ENCODE peak calls at places on chromosomes 5 and 9, in eight cellular contexts. E is A549, D is GM23338, R is HepG2, X is HCT116, S is HL-60, Q is GM12878, U is K562. T is an unnamed sample.

GRCh38 chr9:131546336-131547084 is 1.2 kb downstream of the PRRT1B start:
- DNase-seq in E (no peak), D (peak; percentile 79), R (peak; percentile 68), X (no peak), S (no peak), Q (no peak), U (no peak), T (peak; percentile 82)

GRCh38 chr9:115730845-115731244 is 422.7 kb upstream of the PAPPA start:
- DNase-seq in E (no peak), D (no peak), R (no peak), X (no peak), S (no peak), Q (no peak), U (no peak), T (no peak)

GRCh38 chr5:54533541-54534179 is 16.1 kb downstream of the SNX18 start:
- DNase-seq in E (no peak), D (peak; percentile 60), R (no peak), X (no peak), S (no peak), Q (no peak), U (no peak), T (no peak)

GRCh38 chr5:103542441-103542840 is 20.1 kb downstream of the NUDT12 start:
- DNase-seq in E (no peak), D (no peak), R (no peak), X (no peak), S (no peak), Q (no peak), U (no peak), T (no peak)

GRCh38 chr9:129351642-129352151 is 173.6 kb upstream of the IER5L start:
- DNase-seq in E (no peak), D (peak; percentile 73), R (no peak), X (no peak), S (no peak), Q (no peak), U (no peak), T (peak; percentile 81)

GRCh38 chr5:73515232-73515631 is 17.0 kb downstream of the BTF3 start:
- DNase-seq in E (no peak), D (no peak), R (no peak), X (no peak), S (no peak), Q (no peak), U (no peak), T (no peak)

GRCh38 chr5:128111818-128112448 is 28.4 kb downstream of the SLC12A2 start:
- DNase-seq in E (peak; percentile 39), D (no peak), R (no peak), X (no peak), S (no peak), Q (no peak), U (no peak), T (no peak)

GRCh38 chr5:75566710-75567309 is 44.4 kb upstream of the ANKDD1B start:
- DNase-seq in E (peak; percentile 79), D (no peak), R (peak; percentile 36), X (peak; percentile 80), S (peak; percentile 61), Q (peak; percentile 92), U (peak; percentile 72), T (no peak)

GRCh38 chr5:53381-54174 is 38.4 kb upstream of the PLEKHG4B start:
- DNase-seq in E (peak; percentile 49), D (peak; percentile 94), R (no peak), X (no peak), S (no peak), Q (no peak), U (peak; percentile 53), T (peak; percentile 82)

GRCh38 chr5:163915481-163915961 is 410.1 kb downstream of the MAT2B start:
- DNase-seq in E (no peak), D (peak; percentile 49), R (peak; percentile 27), X (no peak), S (no peak), Q (peak; percentile 62), U (no peak), T (no peak)

GRCh38 chr9:68967800-68968199 is 46.1 kb downstream of the PRKACG start:
- DNase-seq in E (no peak), D (no peak), R (no peak), X (no peak), S (no peak), Q (no peak), U (no peak), T (no peak)

GRCh38 chr5:145775893-145776444 is 59.2 kb downstream of the PRELID2 start:
- DNase-seq in E (peak; percentile 79), D (no peak), R (peak; percentile 83), X (peak; percentile 47), S (no peak), Q (no peak), U (no peak), T (no peak)

GRCh38 chr9:111034573-111035539 is 3.4 kb downstream of the LPAR1 start:
- DNase-seq in E (no peak), D (no peak), R (no peak), X (no peak), S (peak; percentile 38), Q (no peak), U (no peak), T (no peak)

GRCh38 chr9:26346942-26347477 is 545.6 kb downstream of the CAAP1 start:
- DNase-seq in E (no peak), D (no peak), R (no peak), X (no peak), S (no peak), Q (no peak), U (no peak), T (no peak)

GRCh38 chr9:79610019-79610760 is 38.4 kb downstream of the TLE4 start:
- DNase-seq in E (no peak), D (no peak), R (no peak), X (no peak), S (no peak), Q (no peak), U (no peak), T (peak; percentile 40)

GRCh38 chr5:142915840-142916424 is 145.8 kb downstream of the ARHGAP26 start:
- DNase-seq in E (peak; percentile 63), D (peak; percentile 89), R (peak; percentile 50), X (no peak), S (no peak), Q (peak; percentile 51), U (peak; percentile 41), T (peak; percentile 37)

GRCh38 chr5:157600252-157600651 is 24.7 kb upstream of the ADAM19 start:
- DNase-seq in E (no peak), D (no peak), R (no peak), X (no peak), S (no peak), Q (no peak), U (no peak), T (no peak)

GRCh38 chr5:167816354-167816753 is 475.1 kb upstream of the WWC1 start:
- DNase-seq in E (no peak), D (no peak), R (no peak), X (no peak), S (peak; percentile 23), Q (no peak), U (no peak), T (no peak)

GRCh38 chr9:133327834-133328484 is 8.0 kb downstream of the SURF6 start:
- DNase-seq in E (no peak), D (no peak), R (no peak), X (no peak), S (no peak), Q (no peak), U (no peak), T (no peak)

GRCh38 chr9:112863781-112864180 is 26.9 kb downstream of the SLC46A2 start:
- DNase-seq in E (no peak), D (no peak), R (no peak), X (no peak), S (no peak), Q (no peak), U (no peak), T (no peak)

GRCh38 chr9:87558606-87559005 is 60.9 kb downstream of the DAPK1 start:
- DNase-seq in E (no peak), D (no peak), R (no peak), X (no peak), S (no peak), Q (no peak), U (no peak), T (no peak)

GRCh38 chr9:123457586-123457985 is 101.6 kb downstream of the CRB2 start:
- DNase-seq in E (no peak), D (peak; percentile 34), R (no peak), X (no peak), S (no peak), Q (no peak), U (no peak), T (peak; percentile 39)

DNA sequence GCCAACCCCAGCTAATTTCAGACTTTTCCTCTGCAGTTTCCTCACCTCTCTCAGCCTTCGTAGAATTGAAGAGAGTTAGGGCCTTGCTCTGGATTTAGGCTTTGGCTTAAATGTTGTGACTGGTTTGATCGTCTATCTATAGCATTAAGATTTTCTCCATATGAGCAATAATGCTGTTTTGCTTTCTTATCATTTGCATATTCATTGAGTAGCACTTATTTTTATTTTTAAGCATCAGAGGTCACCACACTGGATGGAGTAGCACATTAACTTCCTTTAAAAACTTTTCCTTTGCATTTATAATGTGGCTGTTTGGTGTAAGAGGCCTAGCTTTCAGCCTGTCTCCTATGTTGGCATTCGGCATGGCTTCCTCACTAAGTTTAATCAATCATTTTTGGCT is 12.6 kb upstream of the PCBD2 start:
- DNase-seq in E (no peak), D (no peak), R (no peak), X (no peak), S (no peak), Q (no peak), U (no peak), T (no peak)
- TF ChIP-seq REST in E (no peak), D (no peak), R (no peak), X (no peak), S (no peak), Q (no peak), U (no peak), T (no peak)

GRCh38 chr5:61631438-61631941 is 299.4 kb downstream of the ZSWIM6 start:
- DNase-seq in E (no peak), D (peak; percentile 33), R (no peak), X (no peak), S (no peak), Q (no peak), U (no peak), T (no peak)
- TF ChIP-seq REST in E (no peak), D (no peak), R (no peak), X (no peak), S (no peak), Q (no peak), U (no peak), T (no peak)

GRCh38 chr5:176812269-176813259 is 2.2 kb downstream of the UNC5A start:
- DNase-seq in E (peak; percentile 49), D (peak; percentile 83), R (peak; percentile 39), X (no peak), S (no peak), Q (no peak), U (peak; percentile 76), T (peak; percentile 91)
- TF ChIP-seq REST in E (no peak), D (no peak), R (no peak), X (no peak), S (no peak), Q (no peak), U (no peak), T (no peak)

DNA sequence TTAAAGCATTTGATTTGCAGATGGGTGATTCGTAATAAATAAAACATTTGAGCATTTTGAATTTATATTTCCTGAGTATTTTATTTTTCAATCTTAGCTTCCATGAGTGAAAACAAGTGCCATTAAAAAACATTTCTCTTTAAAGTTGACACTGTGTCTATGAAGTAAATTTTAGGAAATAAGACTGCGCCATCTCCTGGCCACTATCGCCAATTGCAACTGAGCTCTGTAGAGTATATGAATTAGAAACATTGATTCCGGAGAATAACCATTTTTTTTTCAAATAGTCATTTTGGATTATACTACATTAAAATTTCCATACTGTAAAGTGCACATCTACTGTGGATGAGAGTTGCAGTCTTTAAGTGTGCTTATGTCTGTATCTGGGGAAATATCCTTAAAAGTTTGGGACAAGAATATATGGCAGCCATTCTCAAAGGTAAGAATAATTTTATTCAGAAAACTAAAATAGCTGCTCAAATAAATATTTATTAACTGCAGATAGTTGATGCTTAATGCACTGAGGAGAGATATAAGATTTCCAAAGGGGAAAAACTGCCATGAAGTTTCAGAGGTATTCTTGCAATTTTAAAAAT is 5.9 kb downstream of the DMRTA1 start:
- DNase-seq in E (peak; percentile 38), D (peak; percentile 68), R (peak; percentile 17), X (peak; percentile 29), S (no peak), Q (no peak), U (no peak), T (no peak)
- TF ChIP-seq REST in E (no peak), D (no peak), R (no peak), X (no peak), S (no peak), Q (no peak), U (no peak), T (no peak)